ENCODE peak calls at places on chromosomes 13 and 19, in five cellular contexts. Z, F, J, N and I are unnamed samples.

GRCh38 chr19:16445238-16446107 is 26.3 kb downstream of the EPS15L1 start:
- DNase-seq in Z (no peak), F (peak), J (no peak), N (peak), I (no peak)

GRCh38 chr19:12675940-12676339 is 5.7 kb downstream of the DHPS start:
- DNase-seq in Z (no peak), F (no peak), J (no peak), N (no peak), I (no peak)

GRCh38 chr13:99803141-99803540 is 168.4 kb downstream of the ZIC5 start:
- DNase-seq in Z (no peak), F (no peak), J (no peak), N (no peak), I (no peak)

GRCh38 chr13:28049215-28049614 is 51.2 kb downstream of the FLT3 start:
- DNase-seq in Z (no peak), F (no peak), J (no peak), N (no peak), I (no peak)

GRCh38 chr19:3374369-3375112 is 8.2 kb downstream of the NFIC start:
- DNase-seq in Z (peak), F (no peak), J (no peak), N (no peak), I (no peak)

GRCh38 chr13:83117046-83117445 is 765.2 kb downstream of the SLITRK1 start:
- DNase-seq in Z (no peak), F (no peak), J (no peak), N (no peak), I (no peak)

GRCh38 chr13:30739646-30740642 is 4.6 kb downstream of the ALOX5AP start:
- DNase-seq in Z (no peak), F (peak), J (peak), N (peak), I (peak)

GRCh38 chr19:38425810-38426466 is at the start of gene RASGRP4:
- DNase-seq in Z (no peak), F (no peak), J (no peak), N (no peak), I (no peak)

GRCh38 chr19:8089664-8090601 is 37.4 kb downstream of the CCL25 start:
- DNase-seq in Z (no peak), F (no peak), J (no peak), N (no peak), I (no peak)

GRCh38 chr19:10885241-10886169 is 14.2 kb downstream of the CARM1 start:
- DNase-seq in Z (no peak), F (no peak), J (no peak), N (no peak), I (no peak)

GRCh38 chr19:39157275-39157996 is 31.9 kb downstream of the PAK4 start:
- DNase-seq in Z (no peak), F (no peak), J (no peak), N (peak), I (no peak)

GRCh38 chr13:101303512-101303911 is 112.8 kb downstream of the NALCN start:
- DNase-seq in Z (no peak), F (no peak), J (no peak), N (no peak), I (no peak)

GRCh38 chr19:38528931-38529330 is 88.8 kb downstream of the MAP4K1 start:
- DNase-seq in Z (no peak), F (no peak), J (no peak), N (no peak), I (no peak)

GRCh38 chr13:49370390-49370789 is 73.5 kb downstream of the CAB39L start:
- DNase-seq in Z (no peak), F (no peak), J (peak), N (no peak), I (no peak)

GRCh38 chr19:38543807-38544568 is 73.8 kb downstream of the MAP4K1 start:
- DNase-seq in Z (peak), F (peak), J (peak), N (peak), I (peak)

GRCh38 chr19:33133438-33134031 is 1.6 kb downstream of the WDR88 start:
- DNase-seq in Z (no peak), F (no peak), J (peak), N (no peak), I (no peak)

GRCh38 chr19:5669212-5669611 is 11.1 kb downstream of the MICOS13 start:
- DNase-seq in Z (no peak), F (no peak), J (no peak), N (no peak), I (no peak)

GRCh38 chr13:43230989-43231388 is 207.6 kb downstream of the DNAJC15 start:
- DNase-seq in Z (no peak), F (no peak), J (no peak), N (no peak), I (no peak)

GRCh38 chr13:54449922-54450321 is 1421.3 kb downstream of the OLFM4 start:
- DNase-seq in Z (no peak), F (no peak), J (no peak), N (no peak), I (no peak)

GRCh38 chr13:67219113-67219512 is 11.0 kb downstream of the PCDH9 start:
- DNase-seq in Z (no peak), F (no peak), J (no peak), N (no peak), I (no peak)

GRCh38 chr19:29690842-29691241 is 24.2 kb downstream of the C19orf12 start:
- DNase-seq in Z (no peak), F (peak), J (peak), N (peak), I (peak)

GRCh38 chr19:13850910-13851753 is 25.8 kb upstream of the NANOS3 start:
- DNase-seq in Z (peak), F (peak), J (peak), N (peak), I (peak)

GRCh38 chr13:68125087-68125480 is 894.9 kb upstream of the PCDH9 start:
- DNase-seq in Z (no peak), F (no peak), J (no peak), N (no peak), I (no peak)

DNA sequence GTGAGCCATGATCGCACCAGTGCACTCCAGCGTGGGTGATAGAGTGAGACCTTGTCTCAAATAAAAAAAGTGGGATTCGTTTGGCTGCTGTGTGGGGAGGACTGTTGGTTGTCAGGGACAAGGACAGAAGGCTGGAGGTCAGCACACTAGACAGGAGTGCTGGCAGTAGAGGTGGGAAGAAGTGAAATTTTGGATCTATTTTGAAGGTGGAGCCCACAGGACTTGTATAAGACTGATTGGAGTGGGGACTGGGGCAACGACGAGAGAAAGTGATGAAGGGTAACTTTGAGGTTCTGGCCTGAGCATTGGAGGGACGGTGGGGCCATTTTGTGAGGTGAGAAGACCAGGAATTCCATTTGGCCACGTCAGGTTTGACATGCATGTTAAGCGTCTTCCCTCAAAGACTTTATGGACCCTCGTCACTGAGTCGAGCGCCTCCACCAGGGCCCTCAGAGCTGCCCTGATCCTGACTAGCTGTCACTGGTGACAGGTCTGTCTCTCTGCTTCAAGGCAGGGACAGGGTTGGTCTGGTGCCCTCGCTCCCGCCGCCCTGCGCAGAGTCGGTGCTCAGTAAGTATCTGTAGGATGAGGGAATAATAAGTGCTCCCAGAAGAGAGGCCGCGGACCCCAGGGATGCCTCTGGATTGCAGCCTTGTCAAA is 673 bp downstream of the CTU1 start:
- DNase-seq in Z (no peak), F (peak), J (no peak), N (peak), I (no peak)
- TF ChIP-seq CTCF in Z (no peak), F (no peak), J (no peak), N (no peak), I (no peak)

GRCh38 chr13:98315902-98316301 is 138.8 kb upstream of the RNF113B start:
- DNase-seq in Z (no peak), F (no peak), J (no peak), N (no peak), I (no peak)
- TF ChIP-seq CTCF in Z (no peak), F (no peak), J (no peak), N (no peak), I (no peak)

DNA sequence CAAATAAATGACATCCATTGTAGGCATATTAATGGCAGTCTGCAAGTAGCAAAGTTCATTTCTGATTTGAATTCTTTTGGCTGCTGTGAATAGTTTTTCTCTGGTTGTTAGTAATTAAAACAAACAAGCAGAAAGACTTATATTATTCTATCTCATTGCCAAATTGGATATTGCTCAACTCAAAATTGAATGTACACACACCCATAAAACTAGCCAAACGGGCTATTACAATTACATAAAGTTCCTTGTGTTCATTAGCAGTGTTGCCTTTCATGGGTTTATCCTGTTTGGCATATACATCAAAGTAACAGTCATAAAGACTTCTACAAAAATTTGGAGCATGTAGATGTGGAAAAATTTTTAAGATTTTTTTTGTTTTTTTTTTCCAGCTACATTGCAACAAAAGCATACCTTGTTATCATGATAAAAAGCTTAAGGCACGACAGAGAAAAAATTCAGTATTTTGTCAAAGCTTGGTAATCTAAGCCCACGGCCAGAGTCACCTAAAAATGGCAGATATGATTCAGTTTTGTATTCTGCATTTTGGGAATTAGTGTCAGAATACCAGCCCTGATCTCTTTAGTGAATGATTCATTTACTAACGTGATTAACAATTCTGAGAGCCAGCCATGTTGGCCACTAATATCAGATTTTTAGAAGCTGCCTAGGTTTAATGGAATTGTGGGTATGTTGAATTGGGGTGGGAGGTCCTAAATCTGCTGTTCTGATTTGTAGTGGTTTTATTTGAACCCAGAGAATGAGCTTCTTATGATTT is 108.4 kb downstream of the KLF5 start:
- DNase-seq in Z (no peak), F (no peak), J (no peak), N (no peak), I (peak)
- TF ChIP-seq CTCF in Z (no peak), F (no peak), J (no peak), N (no peak), I (no peak)

DNA sequence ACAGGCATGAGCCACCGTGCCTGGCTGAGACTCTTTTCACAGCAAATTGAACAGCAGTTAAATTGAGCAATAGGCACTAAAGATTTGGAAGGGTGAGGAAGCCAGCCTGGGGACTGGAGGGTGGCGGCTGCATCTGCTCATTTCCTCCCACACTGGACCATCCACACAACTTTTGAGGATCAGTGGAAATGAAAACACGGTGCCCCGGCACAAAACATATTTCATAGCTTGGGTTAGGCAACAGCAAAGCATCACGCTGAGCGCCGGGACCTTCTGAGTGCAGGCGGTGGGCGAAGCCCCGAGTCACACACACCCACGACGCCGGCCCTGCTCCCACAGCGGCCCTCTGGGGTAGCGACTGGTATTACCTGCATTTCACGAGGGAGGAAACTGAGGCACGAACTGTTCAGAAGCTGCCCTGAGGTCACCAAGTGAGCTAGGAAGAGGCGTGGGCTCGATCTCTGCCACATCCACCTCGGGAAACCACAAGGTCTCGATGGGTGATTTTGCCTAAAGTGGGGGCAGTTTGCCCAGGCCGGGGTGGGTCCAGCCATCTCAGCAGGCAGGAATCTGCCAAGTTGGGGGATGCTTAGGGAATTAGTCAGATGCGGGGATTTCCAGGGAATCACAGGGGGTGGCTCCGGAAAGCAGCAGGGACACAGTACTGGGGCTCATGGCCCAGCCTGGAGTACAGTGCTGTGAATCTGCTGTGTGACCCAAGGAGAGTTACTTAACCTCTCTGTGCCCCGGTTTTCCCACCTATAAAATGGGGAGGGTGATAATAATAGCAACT is 3.5 kb upstream of the SBNO2 start:
- DNase-seq in Z (peak), F (peak), J (peak), N (peak), I (peak)
- TF ChIP-seq CTCF in Z (no peak), F (peak), J (no peak), N (peak), I (no peak)

GRCh38 chr13:77565635-77566034 is 30.1 kb downstream of the SCEL start:
- DNase-seq in Z (no peak), F (peak), J (peak), N (peak), I (peak)
- TF ChIP-seq CTCF in Z (no peak), F (peak), J (peak), N (peak), I (peak)

GRCh38 chr13:111518161-111518791 is 197.8 kb downstream of the TEX29 start:
- DNase-seq in Z (no peak), F (no peak), J (peak), N (no peak), I (no peak)
- TF ChIP-seq CTCF in Z (no peak), F (no peak), J (no peak), N (no peak), I (no peak)